ENCODE peak calls at places on chromosomes 3 and 15, in ten cellular contexts. One of them, this sample, is unnamed.
A peak's percentile ranks its signal among the peaks of the same experiment; 100 is the strongest.

GRCh38 chr3:112640333-112640863 is 545 bp downstream of the CCDC80 start:
- DNase-seq in sciatic nerve: no peak
- DNase-seq in heart right ventricle: no peak
- DNase-seq in NCI-H1105: no peak
- DNase-seq in fibroblast of lung: peak; percentile 86
- DNase-seq in activated naive CD8-positive, alpha-beta T cell treated with anti-CD3 and anti-CD28 coated beads, Interleukin-2, amount 50 U/mL, for 24 hours: no peak
- DNase-seq in NCI-H345: no peak
- DNase-seq in NCI-H1092 treated with DMSO at 0.1 percent for 48 hours: no peak
- DNase-seq in central memory CD4-positive, alpha-beta T cell: no peak
- DNase-seq in Ammon's horn: no peak
- DNase-seq in this sample: no peak

GRCh38 chr3:52934626-52935530 is 37.5 kb upstream of the STIMATE start:
- DNase-seq in sciatic nerve: no peak
- DNase-seq in heart right ventricle: no peak
- DNase-seq in NCI-H1105: no peak
- DNase-seq in fibroblast of lung: peak; percentile 53
- DNase-seq in activated naive CD8-positive, alpha-beta T cell treated with anti-CD3 and anti-CD28 coated beads, Interleukin-2, amount 50 U/mL, for 24 hours: peak; percentile 34
- DNase-seq in NCI-H345: peak; percentile 1
- DNase-seq in NCI-H1092 treated with DMSO at 0.1 percent for 48 hours: peak; percentile 25
- DNase-seq in central memory CD4-positive, alpha-beta T cell: peak; percentile 31
- DNase-seq in Ammon's horn: peak; percentile 88
- DNase-seq in this sample: peak; percentile 3

GRCh38 chr3:8755564-8756237 is 13.7 kb downstream of the OXTR start:
- DNase-seq in sciatic nerve: no peak
- DNase-seq in heart right ventricle: no peak
- DNase-seq in NCI-H1105: no peak
- DNase-seq in fibroblast of lung: peak; percentile 17
- DNase-seq in activated naive CD8-positive, alpha-beta T cell treated with anti-CD3 and anti-CD28 coated beads, Interleukin-2, amount 50 U/mL, for 24 hours: no peak
- DNase-seq in NCI-H345: no peak
- DNase-seq in NCI-H1092 treated with DMSO at 0.1 percent for 48 hours: no peak
- DNase-seq in central memory CD4-positive, alpha-beta T cell: no peak
- DNase-seq in Ammon's horn: no peak
- DNase-seq in this sample: no peak

GRCh38 chr3:18208856-18209255 is 216.3 kb downstream of the SATB1 start:
- DNase-seq in sciatic nerve: no peak
- DNase-seq in heart right ventricle: no peak
- DNase-seq in NCI-H1105: no peak
- DNase-seq in fibroblast of lung: no peak
- DNase-seq in activated naive CD8-positive, alpha-beta T cell treated with anti-CD3 and anti-CD28 coated beads, Interleukin-2, amount 50 U/mL, for 24 hours: no peak
- DNase-seq in NCI-H345: no peak
- DNase-seq in NCI-H1092 treated with DMSO at 0.1 percent for 48 hours: no peak
- DNase-seq in central memory CD4-positive, alpha-beta T cell: no peak
- DNase-seq in Ammon's horn: peak; percentile 61
- DNase-seq in this sample: no peak

GRCh38 chr3:29319798-29320197 is 38.9 kb downstream of the RBMS3 start:
- DNase-seq in sciatic nerve: no peak
- DNase-seq in heart right ventricle: no peak
- DNase-seq in NCI-H1105: no peak
- DNase-seq in fibroblast of lung: no peak
- DNase-seq in activated naive CD8-positive, alpha-beta T cell treated with anti-CD3 and anti-CD28 coated beads, Interleukin-2, amount 50 U/mL, for 24 hours: no peak
- DNase-seq in NCI-H345: no peak
- DNase-seq in NCI-H1092 treated with DMSO at 0.1 percent for 48 hours: no peak
- DNase-seq in central memory CD4-positive, alpha-beta T cell: no peak
- DNase-seq in Ammon's horn: no peak
- DNase-seq in this sample: no peak

GRCh38 chr15:51623386-51623938 is 891 bp upstream of the DMXL2 start:
- DNase-seq in sciatic nerve: no peak
- DNase-seq in heart right ventricle: no peak
- DNase-seq in NCI-H1105: no peak
- DNase-seq in fibroblast of lung: no peak
- DNase-seq in activated naive CD8-positive, alpha-beta T cell treated with anti-CD3 and anti-CD28 coated beads, Interleukin-2, amount 50 U/mL, for 24 hours: no peak
- DNase-seq in NCI-H345: no peak
- DNase-seq in NCI-H1092 treated with DMSO at 0.1 percent for 48 hours: peak; percentile 26
- DNase-seq in central memory CD4-positive, alpha-beta T cell: no peak
- DNase-seq in Ammon's horn: peak; percentile 16
- DNase-seq in this sample: no peak

GRCh38 chr15:92580021-92580420 is 75.6 kb downstream of the FAM174B start:
- DNase-seq in sciatic nerve: no peak
- DNase-seq in heart right ventricle: no peak
- DNase-seq in NCI-H1105: no peak
- DNase-seq in fibroblast of lung: no peak
- DNase-seq in activated naive CD8-positive, alpha-beta T cell treated with anti-CD3 and anti-CD28 coated beads, Interleukin-2, amount 50 U/mL, for 24 hours: no peak
- DNase-seq in NCI-H345: no peak
- DNase-seq in NCI-H1092 treated with DMSO at 0.1 percent for 48 hours: no peak
- DNase-seq in central memory CD4-positive, alpha-beta T cell: no peak
- DNase-seq in Ammon's horn: no peak
- DNase-seq in this sample: no peak

GRCh38 chr3:195010551-195011100 is 260.3 kb downstream of the XXYLT1 start:
- DNase-seq in sciatic nerve: peak; percentile 44
- DNase-seq in heart right ventricle: no peak
- DNase-seq in NCI-H1105: no peak
- DNase-seq in fibroblast of lung: no peak
- DNase-seq in activated naive CD8-positive, alpha-beta T cell treated with anti-CD3 and anti-CD28 coated beads, Interleukin-2, amount 50 U/mL, for 24 hours: no peak
- DNase-seq in NCI-H345: no peak
- DNase-seq in NCI-H1092 treated with DMSO at 0.1 percent for 48 hours: no peak
- DNase-seq in central memory CD4-positive, alpha-beta T cell: no peak
- DNase-seq in Ammon's horn: no peak
- DNase-seq in this sample: no peak

GRCh38 chr15:53472883-53473282 is 286.6 kb downstream of the WDR72 start:
- DNase-seq in sciatic nerve: no peak
- DNase-seq in heart right ventricle: no peak
- DNase-seq in NCI-H1105: no peak
- DNase-seq in fibroblast of lung: no peak
- DNase-seq in activated naive CD8-positive, alpha-beta T cell treated with anti-CD3 and anti-CD28 coated beads, Interleukin-2, amount 50 U/mL, for 24 hours: no peak
- DNase-seq in NCI-H345: no peak
- DNase-seq in NCI-H1092 treated with DMSO at 0.1 percent for 48 hours: no peak
- DNase-seq in central memory CD4-positive, alpha-beta T cell: no peak
- DNase-seq in Ammon's horn: no peak
- DNase-seq in this sample: no peak

GRCh38 chr15:88447206-88447605 is 20.0 kb downstream of the MRPL46 start:
- DNase-seq in sciatic nerve: no peak
- DNase-seq in heart right ventricle: no peak
- DNase-seq in NCI-H1105: no peak
- DNase-seq in fibroblast of lung: peak; percentile 11
- DNase-seq in activated naive CD8-positive, alpha-beta T cell treated with anti-CD3 and anti-CD28 coated beads, Interleukin-2, amount 50 U/mL, for 24 hours: no peak
- DNase-seq in NCI-H345: no peak
- DNase-seq in NCI-H1092 treated with DMSO at 0.1 percent for 48 hours: no peak
- DNase-seq in central memory CD4-positive, alpha-beta T cell: no peak
- DNase-seq in Ammon's horn: no peak
- DNase-seq in this sample: no peak

GRCh38 chr15:63539517-63539916 is 35.1 kb downstream of the USP3 start:
- DNase-seq in sciatic nerve: peak; percentile 68
- DNase-seq in heart right ventricle: no peak
- DNase-seq in NCI-H1105: peak; percentile 36
- DNase-seq in fibroblast of lung: no peak
- DNase-seq in activated naive CD8-positive, alpha-beta T cell treated with anti-CD3 and anti-CD28 coated beads, Interleukin-2, amount 50 U/mL, for 24 hours: no peak
- DNase-seq in NCI-H345: no peak
- DNase-seq in NCI-H1092 treated with DMSO at 0.1 percent for 48 hours: no peak
- DNase-seq in central memory CD4-positive, alpha-beta T cell: no peak
- DNase-seq in Ammon's horn: peak; percentile 45
- DNase-seq in this sample: no peak

GRCh38 chr15:58704155-58704825 is 45.2 kb downstream of the ADAM10 start:
- DNase-seq in sciatic nerve: no peak
- DNase-seq in heart right ventricle: no peak
- DNase-seq in NCI-H1105: no peak
- DNase-seq in fibroblast of lung: no peak
- DNase-seq in activated naive CD8-positive, alpha-beta T cell treated with anti-CD3 and anti-CD28 coated beads, Interleukin-2, amount 50 U/mL, for 24 hours: no peak
- DNase-seq in NCI-H345: no peak
- DNase-seq in NCI-H1092 treated with DMSO at 0.1 percent for 48 hours: no peak
- DNase-seq in central memory CD4-positive, alpha-beta T cell: no peak
- DNase-seq in Ammon's horn: no peak
- DNase-seq in this sample: no peak

GRCh38 chr3:170751083-170751893 is 118.7 kb downstream of the RPL22L1 start:
- DNase-seq in sciatic nerve: peak; percentile 85
- DNase-seq in heart right ventricle: peak; percentile 42
- DNase-seq in NCI-H1105: no peak
- DNase-seq in fibroblast of lung: peak; percentile 92
- DNase-seq in activated naive CD8-positive, alpha-beta T cell treated with anti-CD3 and anti-CD28 coated beads, Interleukin-2, amount 50 U/mL, for 24 hours: no peak
- DNase-seq in NCI-H345: no peak
- DNase-seq in NCI-H1092 treated with DMSO at 0.1 percent for 48 hours: no peak
- DNase-seq in central memory CD4-positive, alpha-beta T cell: no peak
- DNase-seq in Ammon's horn: no peak
- DNase-seq in this sample: no peak

GRCh38 chr3:72782521-72782920 is 65.7 kb downstream of the SHQ1 start:
- DNase-seq in sciatic nerve: no peak
- DNase-seq in heart right ventricle: no peak
- DNase-seq in NCI-H1105: no peak
- DNase-seq in fibroblast of lung: no peak
- DNase-seq in activated naive CD8-positive, alpha-beta T cell treated with anti-CD3 and anti-CD28 coated beads, Interleukin-2, amount 50 U/mL, for 24 hours: no peak
- DNase-seq in NCI-H345: peak; percentile 38
- DNase-seq in NCI-H1092 treated with DMSO at 0.1 percent for 48 hours: peak; percentile 65
- DNase-seq in central memory CD4-positive, alpha-beta T cell: no peak
- DNase-seq in Ammon's horn: no peak
- DNase-seq in this sample: peak; percentile 62

GRCh38 chr15:33926260-33926659 is 42.0 kb upstream of the CHRM5 start:
- DNase-seq in sciatic nerve: no peak
- DNase-seq in heart right ventricle: no peak
- DNase-seq in NCI-H1105: no peak
- DNase-seq in fibroblast of lung: no peak
- DNase-seq in activated naive CD8-positive, alpha-beta T cell treated with anti-CD3 and anti-CD28 coated beads, Interleukin-2, amount 50 U/mL, for 24 hours: no peak
- DNase-seq in NCI-H345: no peak
- DNase-seq in NCI-H1092 treated with DMSO at 0.1 percent for 48 hours: no peak
- DNase-seq in central memory CD4-positive, alpha-beta T cell: no peak
- DNase-seq in Ammon's horn: no peak
- DNase-seq in this sample: no peak

GRCh38 chr3:115808816-115809215 is 185.5 kb downstream of the GAP43 start:
- DNase-seq in sciatic nerve: no peak
- DNase-seq in heart right ventricle: no peak
- DNase-seq in NCI-H1105: no peak
- DNase-seq in fibroblast of lung: no peak
- DNase-seq in activated naive CD8-positive, alpha-beta T cell treated with anti-CD3 and anti-CD28 coated beads, Interleukin-2, amount 50 U/mL, for 24 hours: no peak
- DNase-seq in NCI-H345: no peak
- DNase-seq in NCI-H1092 treated with DMSO at 0.1 percent for 48 hours: no peak
- DNase-seq in central memory CD4-positive, alpha-beta T cell: no peak
- DNase-seq in Ammon's horn: no peak
- DNase-seq in this sample: no peak